ENCODE peak calls at places on chromosomes 13 and 19, in four cellular contexts. One of them, this sample, is unnamed.

GRCh38 chr19:58002384-58003152 is at the start of gene ZNF606:
- DNase-seq in fibroblast of lung: peak
- DNase-seq in AG04450: peak
- DNase-seq in ovary: peak
- DNase-seq in this sample: peak

GRCh38 chr13:111318396-111318795 is 2.0 kb upstream of the TEX29 start:
- DNase-seq in ovary: no peak
- DNase-seq in fibroblast of lung: no peak
- DNase-seq in AG04450: no peak
- DNase-seq in this sample: no peak

GRCh38 chr13:21557995-21558394 is 46.0 kb downstream of the MICU2 start:
- DNase-seq in AG04450: no peak
- DNase-seq in ovary: no peak
- DNase-seq in fibroblast of lung: no peak
- DNase-seq in this sample: no peak

GRCh38 chr19:49201042-49201441 is 43.5 kb downstream of the TRPM4 start:
- DNase-seq in ovary: no peak
- DNase-seq in AG04450: no peak
- DNase-seq in fibroblast of lung: no peak
- DNase-seq in this sample: no peak

GRCh38 chr13:75870397-75870801 is 234.3 kb downstream of the LMO7 start:
- DNase-seq in fibroblast of lung: peak
- DNase-seq in AG04450: no peak
- DNase-seq in ovary: peak
- DNase-seq in this sample: peak

GRCh38 chr13:76210262-76210661 is 574.1 kb downstream of the LMO7 start:
- DNase-seq in fibroblast of lung: peak
- DNase-seq in ovary: no peak
- DNase-seq in AG04450: no peak
- DNase-seq in this sample: no peak

GRCh38 chr13:110340812-110341444 is 33.8 kb downstream of the COL4A2 start:
- DNase-seq in fibroblast of lung: peak
- DNase-seq in ovary: peak
- DNase-seq in AG04450: no peak
- DNase-seq in this sample: peak

GRCh38 chr19:34282611-34283519 is 28.5 kb downstream of the GARRE1 start:
- DNase-seq in fibroblast of lung: no peak
- DNase-seq in ovary: no peak
- DNase-seq in AG04450: no peak
- DNase-seq in this sample: no peak

GRCh38 chr13:70703755-70704154 is 595.5 kb upstream of the KLHL1 start:
- DNase-seq in ovary: no peak
- DNase-seq in fibroblast of lung: peak
- DNase-seq in AG04450: no peak
- DNase-seq in this sample: no peak

GRCh38 chr19:556611-557382 is 12.9 kb downstream of the GZMM start:
- DNase-seq in fibroblast of lung: no peak
- DNase-seq in AG04450: no peak
- DNase-seq in ovary: no peak
- DNase-seq in this sample: no peak

GRCh38 chr13:101289764-101290163 is 126.5 kb downstream of the NALCN start:
- DNase-seq in ovary: no peak
- DNase-seq in fibroblast of lung: peak
- DNase-seq in AG04450: peak
- DNase-seq in this sample: peak

GRCh38 chr13:62704795-62705329 is 1289.2 kb upstream of the PCDH20 start:
- DNase-seq in fibroblast of lung: no peak
- DNase-seq in AG04450: no peak
- DNase-seq in ovary: no peak
- DNase-seq in this sample: no peak

GRCh38 chr13:102948006-102948405 is 102.2 kb downstream of the ERCC5 start:
- DNase-seq in AG04450: no peak
- DNase-seq in ovary: no peak
- DNase-seq in fibroblast of lung: peak
- DNase-seq in this sample: peak

GRCh38 chr13:93460005-93460404 is 233.4 kb downstream of the GPC6 start:
- DNase-seq in AG04450: no peak
- DNase-seq in fibroblast of lung: no peak
- DNase-seq in ovary: no peak
- DNase-seq in this sample: no peak

GRCh38 chr19:43464089-43464775 is 1.2 kb downstream of the LYPD3 start:
- DNase-seq in ovary: peak
- DNase-seq in AG04450: no peak
- DNase-seq in fibroblast of lung: no peak
- DNase-seq in this sample: no peak

GRCh38 chr19:1997353-1998233 is 17.9 kb downstream of the BTBD2 start:
- DNase-seq in ovary: no peak
- DNase-seq in fibroblast of lung: no peak
- DNase-seq in AG04450: no peak
- DNase-seq in this sample: no peak

GRCh38 chr19:38655148-38655824 is 7.8 kb downstream of the ACTN4 start:
- DNase-seq in ovary: no peak
- DNase-seq in AG04450: no peak
- DNase-seq in fibroblast of lung: no peak
- DNase-seq in this sample: no peak

GRCh38 chr19:1725100-1726064 is 27.9 kb upstream of the ONECUT3 start:
- DNase-seq in ovary: peak
- DNase-seq in AG04450: no peak
- DNase-seq in fibroblast of lung: peak
- DNase-seq in this sample: peak

GRCh38 chr19:41746593-41747227 is 8.6 kb upstream of the CEACAM6 start:
- DNase-seq in ovary: no peak
- DNase-seq in fibroblast of lung: peak
- DNase-seq in AG04450: no peak
- DNase-seq in this sample: peak

GRCh38 chr13:48946163-48946562 is 29.5 kb upstream of the FNDC3A start:
- DNase-seq in ovary: no peak
- DNase-seq in AG04450: no peak
- DNase-seq in fibroblast of lung: no peak
- DNase-seq in this sample: no peak

GRCh38 chr19:38831142-38831605 is 420 bp downstream of the ECH1 start:
- DNase-seq in fibroblast of lung: peak
- DNase-seq in AG04450: peak
- DNase-seq in ovary: peak
- DNase-seq in this sample: peak

DNA sequence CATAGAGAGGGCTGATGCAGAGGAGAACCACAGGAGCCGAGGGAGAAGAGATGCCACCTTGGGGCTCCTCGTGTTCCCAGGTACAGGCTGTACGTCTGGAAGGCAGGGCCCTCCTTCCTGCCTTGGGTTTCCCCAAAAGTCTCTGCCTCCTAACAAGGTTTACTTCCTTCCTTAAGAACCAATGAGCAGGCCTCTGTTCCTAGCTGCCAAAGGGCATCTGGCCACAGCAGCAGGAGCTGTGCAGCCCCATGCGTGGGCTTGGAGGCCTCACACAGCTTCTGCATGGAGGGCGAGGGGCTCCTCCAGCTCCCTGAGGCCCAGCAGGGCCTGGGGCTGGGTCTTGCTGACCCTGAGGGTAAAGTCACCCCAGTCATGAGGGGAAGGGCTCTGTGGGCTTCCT is 40.6 kb upstream of the TSHZ3 start:
- DNase-seq in ovary: no peak
- DNase-seq in AG04450: no peak
- DNase-seq in fibroblast of lung: no peak
- DNase-seq in this sample: no peak
- TF ChIP-seq CTCF in ovary: no peak
- TF ChIP-seq CTCF in AG04450: no peak
- TF ChIP-seq CTCF in fibroblast of lung: no peak
- TF ChIP-seq CTCF in this sample: no peak

DNA sequence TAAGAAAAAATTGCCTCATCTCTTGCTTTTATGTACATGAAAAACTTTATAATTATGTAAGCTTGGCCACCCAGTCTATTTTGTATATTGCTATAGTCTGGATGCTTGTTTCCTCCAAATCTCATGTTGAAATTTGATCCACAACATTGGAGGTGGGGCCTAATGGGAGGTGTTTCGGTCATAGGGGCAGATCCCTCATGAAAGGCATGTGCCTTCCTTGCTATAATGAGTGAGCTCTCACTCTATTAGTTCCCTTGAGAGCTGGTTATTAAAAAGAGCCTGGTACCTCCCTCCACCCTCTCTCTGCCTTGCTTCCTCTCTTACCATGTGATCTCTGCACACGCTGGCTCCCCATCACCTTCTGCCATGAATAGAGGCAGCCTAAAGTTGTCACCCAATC is 1005.1 kb downstream of the PCDH9 start:
- DNase-seq in fibroblast of lung: no peak
- DNase-seq in ovary: no peak
- DNase-seq in AG04450: no peak
- DNase-seq in this sample: no peak
- TF ChIP-seq CTCF in fibroblast of lung: no peak
- TF ChIP-seq CTCF in ovary: no peak
- TF ChIP-seq CTCF in AG04450: no peak
- TF ChIP-seq CTCF in this sample: no peak

GRCh38 chr13:27826379-27827353 is 34.4 kb downstream of the GSX1 start:
- DNase-seq in fibroblast of lung: peak
- DNase-seq in ovary: peak
- DNase-seq in AG04450: peak
- DNase-seq in this sample: peak
- TF ChIP-seq CTCF in fibroblast of lung: peak
- TF ChIP-seq CTCF in ovary: peak
- TF ChIP-seq CTCF in AG04450: peak
- TF ChIP-seq CTCF in this sample: peak

GRCh38 chr13:41006951-41007350 is 12.2 kb downstream of the ELF1 start:
- DNase-seq in fibroblast of lung: no peak
- DNase-seq in ovary: no peak
- DNase-seq in AG04450: no peak
- DNase-seq in this sample: no peak

GRCh38 chr13:41006296-41006695 is 12.8 kb downstream of the ELF1 start:
- DNase-seq in fibroblast of lung: no peak
- DNase-seq in AG04450: no peak
- DNase-seq in ovary: no peak
- DNase-seq in this sample: no peak

GRCh38 chr13:41005709-41006108 is 13.4 kb downstream of the ELF1 start:
- DNase-seq in fibroblast of lung: no peak
- DNase-seq in ovary: no peak
- DNase-seq in AG04450: no peak
- DNase-seq in this sample: no peak

GRCh38 chr13:41008349-41008980 is 10.7 kb downstream of the ELF1 start:
- DNase-seq in fibroblast of lung: peak
- DNase-seq in AG04450: peak
- DNase-seq in ovary: no peak
- DNase-seq in this sample: peak

GRCh38 chr13:41007359-41008118 is 11.6 kb downstream of the ELF1 start:
- DNase-seq in AG04450: no peak
- DNase-seq in ovary: no peak
- DNase-seq in fibroblast of lung: peak
- DNase-seq in this sample: no peak
- TF ChIP-seq CTCF in AG04450: no peak
- TF ChIP-seq CTCF in ovary: no peak
- TF ChIP-seq CTCF in fibroblast of lung: no peak
- TF ChIP-seq CTCF in this sample: no peak

DNA sequence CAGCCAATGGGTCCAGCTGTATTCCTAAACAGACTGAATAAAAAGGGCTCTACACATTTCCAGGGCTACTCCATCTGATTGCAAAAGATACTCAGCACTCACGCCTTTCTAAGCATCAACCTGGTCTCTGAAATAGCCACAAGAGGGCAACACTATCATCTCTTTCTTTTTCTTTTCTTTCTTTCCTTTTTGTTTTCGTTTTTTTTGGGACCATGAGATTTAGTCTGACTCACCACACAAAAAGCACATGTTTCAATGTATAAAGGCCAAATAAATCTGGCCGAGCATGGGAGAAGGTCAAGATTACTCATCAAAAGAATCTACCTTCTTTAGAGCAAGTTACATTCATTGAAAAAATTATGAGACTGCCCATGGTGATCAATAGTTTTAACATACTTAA is 805.6 kb upstream of the ARGLU1 start:
- DNase-seq in ovary: no peak
- DNase-seq in AG04450: peak
- DNase-seq in fibroblast of lung: peak
- DNase-seq in this sample: peak
- TF ChIP-seq CTCF in ovary: no peak
- TF ChIP-seq CTCF in AG04450: peak
- TF ChIP-seq CTCF in fibroblast of lung: peak
- TF ChIP-seq CTCF in this sample: peak

GRCh38 chr19:13039211-13039789 is 44.0 kb downstream of the NFIX start:
- DNase-seq in AG04450: no peak
- DNase-seq in ovary: no peak
- DNase-seq in fibroblast of lung: no peak
- DNase-seq in this sample: no peak

GRCh38 chr19:13037161-13037560 is 41.9 kb downstream of the NFIX start:
- DNase-seq in ovary: no peak
- DNase-seq in fibroblast of lung: peak
- DNase-seq in AG04450: no peak
- DNase-seq in this sample: peak

GRCh38 chr19:13040232-13040915 is 45.1 kb downstream of the NFIX start:
- DNase-seq in AG04450: no peak
- DNase-seq in ovary: no peak
- DNase-seq in fibroblast of lung: no peak
- DNase-seq in this sample: peak

GRCh38 chr19:13037718-13038117 is 42.4 kb downstream of the NFIX start:
- DNase-seq in AG04450: no peak
- DNase-seq in ovary: no peak
- DNase-seq in fibroblast of lung: no peak
- DNase-seq in this sample: no peak

DNA sequence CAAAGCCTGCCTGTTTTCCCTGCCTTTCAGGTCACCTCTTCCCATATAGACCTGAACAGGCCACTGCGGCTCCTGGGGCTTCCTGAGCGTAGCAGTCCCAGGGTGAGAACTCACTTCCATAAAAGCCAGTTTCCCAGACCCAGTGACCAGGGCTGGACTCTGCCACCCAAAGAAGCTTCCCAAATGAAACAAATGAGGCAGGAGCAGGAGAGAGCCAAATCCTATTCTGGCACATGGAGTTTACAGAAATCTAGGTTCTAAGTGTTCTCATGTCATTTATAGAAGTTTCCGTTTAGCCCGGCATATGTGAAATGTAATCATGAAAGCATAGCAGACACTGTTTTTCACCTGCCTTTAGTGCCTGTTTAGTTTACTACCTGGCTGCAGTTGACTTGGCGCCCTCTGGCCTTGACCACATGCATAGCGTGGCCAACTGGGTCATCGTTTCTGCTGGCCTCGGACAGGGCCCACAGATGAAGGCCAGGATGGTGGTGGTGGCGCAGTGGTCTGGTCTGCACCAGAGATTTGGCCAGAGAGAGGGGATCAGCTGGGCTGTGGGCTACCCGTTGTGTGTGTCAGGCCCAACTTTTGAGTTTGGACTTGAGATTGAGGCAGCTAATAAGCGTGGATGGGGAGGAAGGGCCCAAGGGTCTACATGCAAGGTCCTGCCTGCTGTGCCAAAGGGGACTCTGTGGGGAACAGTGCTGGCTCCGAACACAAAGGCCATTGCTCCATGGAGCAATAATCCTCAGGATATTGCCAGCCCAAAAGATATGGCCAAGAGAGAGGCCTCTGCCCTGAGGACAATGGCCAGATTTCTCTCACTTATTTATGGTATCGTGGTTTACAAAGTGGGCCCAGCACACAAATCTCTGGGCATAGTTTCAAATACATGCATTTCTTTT is 43.3 kb downstream of the NFIX start:
- DNase-seq in AG04450: no peak
- DNase-seq in ovary: no peak
- DNase-seq in fibroblast of lung: no peak
- DNase-seq in this sample: no peak
- TF ChIP-seq CTCF in AG04450: no peak
- TF ChIP-seq CTCF in ovary: no peak
- TF ChIP-seq CTCF in fibroblast of lung: no peak
- TF ChIP-seq CTCF in this sample: no peak

This sample was measured in fibroblast of the aortic adventitia.